ENCODE peak calls at places on chromosomes 11 and 22, in nine cellular contexts. N, Q, Z, K, A, X, V, O and I are unnamed samples.

GRCh38 chr11:60195923-60196368 is 13.1 kb upstream of the MS4A6A start:
- DNase-seq in N (no peak), Q (no peak), Z (no peak), K (no peak), A (no peak), X (no peak), V (no peak), O (no peak), I (no peak)

GRCh38 chr11:83827940-83828554 is 541.9 kb upstream of the CCDC90B start:
- DNase-seq in N (peak; percentile 16), Q (no peak), Z (peak; percentile 34), K (no peak), A (no peak), X (no peak), V (no peak), O (no peak), I (no peak)

GRCh38 chr22:24244144-24244787 is 616 bp downstream of the GGT5 start:
- DNase-seq in N (peak; percentile 26), Q (peak; percentile 32), Z (no peak), K (no peak), A (peak; percentile 85), X (no peak), V (peak; percentile 78), O (no peak), I (peak; percentile 74)

GRCh38 chr11:71438650-71439049 is 9.5 kb downstream of the DHCR7 start:
- DNase-seq in N (no peak), Q (no peak), Z (no peak), K (no peak), A (no peak), X (no peak), V (no peak), O (no peak), I (no peak)

GRCh38 chr11:2266586-2267305 is 3.6 kb downstream of the ASCL2 start:
- DNase-seq in N (no peak), Q (no peak), Z (no peak), K (no peak), A (no peak), X (no peak), V (no peak), O (no peak), I (no peak)

GRCh38 chr11:5507586-5508305 is 2.0 kb downstream of the UBQLN3 start:
- DNase-seq in N (peak; percentile 83), Q (no peak), Z (no peak), K (no peak), A (peak; percentile 45), X (no peak), V (no peak), O (no peak), I (no peak)

GRCh38 chr11:104946907-104947306 is 21.5 kb downstream of the CASP4 start:
- DNase-seq in N (peak; percentile 10), Q (no peak), Z (no peak), K (no peak), A (no peak), X (no peak), V (no peak), O (no peak), I (no peak)

GRCh38 chr22:25182131-25183110 is 17.2 kb upstream of the CRYBB3 start:
- DNase-seq in N (no peak), Q (no peak), Z (no peak), K (no peak), A (no peak), X (no peak), V (no peak), O (no peak), I (no peak)

GRCh38 chr11:14318581-14318981 is 40.4 kb downstream of the RRAS2 start:
- DNase-seq in N (no peak), Q (no peak), Z (no peak), K (no peak), A (no peak), X (no peak), V (no peak), O (no peak), I (no peak)

GRCh38 chr11:118899706-118900360 is 16.1 kb downstream of the CXCR5 start:
- DNase-seq in N (no peak), Q (no peak), Z (no peak), K (no peak), A (peak; percentile 60), X (no peak), V (peak; percentile 70), O (no peak), I (no peak)

GRCh38 chr11:59865031-59865430 is 1.3 kb downstream of the TCN1 start:
- DNase-seq in N (no peak), Q (no peak), Z (no peak), K (no peak), A (no peak), X (no peak), V (no peak), O (no peak), I (no peak)

GRCh38 chr11:117950999-117951961 is 22.1 kb upstream of the TMPRSS13 start:
- DNase-seq in N (no peak), Q (no peak), Z (no peak), K (no peak), A (no peak), X (no peak), V (no peak), O (no peak), I (peak; percentile 72)

GRCh38 chr11:2708757-2709281 is 9.0 kb upstream of the KCNQ1OT1 start:
- DNase-seq in N (no peak), Q (no peak), Z (no peak), K (no peak), A (peak; percentile 40), X (peak; percentile 37), V (no peak), O (no peak), I (no peak)

GRCh38 chr11:64874841-64875240 is 3.6 kb downstream of the EHD1 start:
- DNase-seq in N (no peak), Q (no peak), Z (no peak), K (no peak), A (peak; percentile 49), X (no peak), V (no peak), O (no peak), I (peak; percentile 77)

GRCh38 chr11:67411785-67412152 is 3.7 kb upstream of the CARNS1 start:
- DNase-seq in N (no peak), Q (no peak), Z (no peak), K (no peak), A (no peak), X (no peak), V (no peak), O (no peak), I (peak; percentile 74)

GRCh38 chr11:132824642-132825041 is 707.7 kb downstream of the OPCML start:
- DNase-seq in N (no peak), Q (no peak), Z (no peak), K (no peak), A (no peak), X (no peak), V (no peak), O (no peak), I (no peak)

GRCh38 chr11:60251485-60252207 is 8.7 kb upstream of the MS4A4E start:
- DNase-seq in N (no peak), Q (no peak), Z (peak; percentile 56), K (peak; percentile 62), A (no peak), X (no peak), V (no peak), O (no peak), I (no peak)

GRCh38 chr11:75667268-75667830 is 1.5 kb downstream of the MAP6 start:
- DNase-seq in N (peak; percentile 80), Q (peak; percentile 27), Z (peak; percentile 52), K (peak; percentile 85), A (peak; percentile 81), X (no peak), V (no peak), O (no peak), I (no peak)

GRCh38 chr11:58730507-58731089 is 1.1 kb downstream of the GLYAT start:
- DNase-seq in N (no peak), Q (no peak), Z (no peak), K (no peak), A (no peak), X (no peak), V (no peak), O (no peak), I (no peak)
- H3K9me3 ChIP-seq in N (no peaks in the 10 kb centered on the region), Q (no peaks in the 10 kb centered on the region), Z (no peaks in the 10 kb centered on the region), K (peaks cover 52% of the 10 kb centered on the region), A (no peaks in the 10 kb centered on the region), X (no peaks in the 10 kb centered on the region), V (no peaks in the 10 kb centered on the region), O (no peaks in the 10 kb centered on the region), I (no peaks in the 10 kb centered on the region)

DNA sequence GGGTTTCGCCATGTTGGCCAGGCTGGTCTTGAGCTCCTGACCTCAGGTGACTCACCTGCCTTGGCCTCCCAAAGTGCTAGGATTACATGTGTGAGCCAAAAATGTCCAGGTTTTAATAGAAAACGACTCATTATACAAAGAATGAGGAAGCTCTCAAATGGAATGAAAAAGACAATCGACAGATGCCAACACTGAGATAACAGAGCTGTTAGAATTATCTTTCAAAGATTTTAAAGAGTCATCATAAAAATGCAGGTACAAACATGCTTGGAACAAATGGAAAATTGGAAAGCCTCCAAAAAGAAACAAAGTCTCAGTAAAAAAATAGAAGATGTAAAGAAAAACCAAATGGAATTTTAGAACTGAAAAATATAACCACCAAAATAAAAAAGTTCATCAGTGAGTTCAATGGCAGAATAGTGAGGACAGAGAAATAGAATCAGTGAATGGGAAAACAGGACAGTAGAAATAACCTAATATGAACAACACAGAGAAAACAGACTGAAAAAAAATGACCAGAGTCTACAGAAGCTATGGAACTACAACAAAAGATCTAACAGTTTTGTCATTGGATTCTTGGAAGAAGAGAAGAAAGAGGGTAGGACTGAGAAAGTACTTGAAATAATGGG is 10.9 kb downstream of the GAB2 start:
- DNase-seq in N (no peak), Q (no peak), Z (no peak), K (no peak), A (no peak), X (no peak), V (no peak), O (no peak), I (no peak)
- H3K9me3 ChIP-seq in N (peaks cover 3% of the 10 kb centered on the region), Q (peaks cover 12% of the 10 kb centered on the region), Z (no peaks in the 10 kb centered on the region), K (peaks cover 45% of the 10 kb centered on the region), A (no peaks in the 10 kb centered on the region), X (peaks cover 15% of the 10 kb centered on the region), V (no peaks in the 10 kb centered on the region), O (no peaks in the 10 kb centered on the region), I (peaks cover 24% of the 10 kb centered on the region)

DNA sequence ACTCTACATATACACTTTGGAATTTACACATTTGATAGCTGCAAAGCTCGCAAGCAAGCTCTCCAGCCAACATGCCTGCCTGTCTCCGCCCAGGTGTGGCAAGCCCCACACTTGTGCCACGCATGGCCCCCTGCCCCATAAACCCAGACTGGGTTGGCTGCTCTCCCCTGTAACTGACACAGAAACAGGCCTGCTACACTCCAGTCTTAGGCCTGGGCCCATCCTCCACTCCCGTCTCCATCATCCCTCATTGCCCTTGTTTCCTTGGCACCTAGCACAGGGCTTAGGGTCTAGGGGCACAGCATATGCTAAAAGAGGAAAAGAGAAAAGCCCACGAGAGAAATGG is 41.4 kb downstream of the PACSIN2 start:
- DNase-seq in N (no peak), Q (no peak), Z (no peak), K (no peak), A (no peak), X (no peak), V (no peak), O (no peak), I (no peak)
- H3K9me3 ChIP-seq in N (peaks cover 3% of the 10 kb centered on the region), Q (no peaks in the 10 kb centered on the region), Z (no peaks in the 10 kb centered on the region), K (peaks cover 11% of the 10 kb centered on the region), A (no peaks in the 10 kb centered on the region), X (peaks cover 10% of the 10 kb centered on the region), V (no peaks in the 10 kb centered on the region), O (no peaks in the 10 kb centered on the region), I (no peaks in the 10 kb centered on the region)

DNA sequence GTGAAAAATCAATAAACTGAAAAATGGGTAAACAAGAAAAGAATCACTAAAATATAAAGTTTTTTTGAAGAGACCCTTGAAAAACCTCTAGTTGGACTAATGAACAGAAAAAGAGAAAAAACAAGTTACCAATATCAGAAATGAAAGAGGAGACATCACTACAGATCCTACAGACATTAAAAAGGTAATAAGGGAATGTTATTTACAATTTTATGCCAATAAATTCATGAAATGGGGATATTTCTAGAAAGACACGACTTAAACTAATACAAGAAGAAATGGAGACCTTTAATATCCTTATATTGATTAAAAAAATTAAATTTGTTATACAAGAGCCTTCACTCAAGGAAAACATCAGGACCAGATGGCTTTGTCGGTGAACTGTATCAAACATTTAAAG is 109.4 kb downstream of the TBC1D22A start:
- DNase-seq in N (no peak), Q (no peak), Z (no peak), K (no peak), A (no peak), X (no peak), V (no peak), O (no peak), I (no peak)
- H3K9me3 ChIP-seq in N (peaks cover 10% of the 10 kb centered on the region), Q (peaks cover 27% of the 10 kb centered on the region), Z (no peaks in the 10 kb centered on the region), K (peaks cover 25% of the 10 kb centered on the region), A (peaks cover 14% of the 10 kb centered on the region), X (peaks cover 2% of the 10 kb centered on the region), V (peaks cover 5% of the 10 kb centered on the region), O (no peaks in the 10 kb centered on the region), I (peaks cover 21% of the 10 kb centered on the region)